ENCODE peak calls at places on chromosomes 3 and 15, in ten cellular contexts. Y is right lobe of liver, B is ovary, O is A549, M is adrenal gland, F is uterus, X is heart left ventricle, T is IMR-90, E is breast epithelium, H is Peyer's patch. Z is an unnamed sample.

GRCh38 chr15:31338879-31339557 is 12.4 kb downstream of the KLF13 start:
- DNase-seq in Y (peak; percentile 88), B (no peak), O (peak; percentile 58), M (peak; percentile 93), F (peak; percentile 53), X (peak; percentile 84), T (peak; percentile 79), E (peak; percentile 90), H (peak; percentile 57), Z (no peak)

GRCh38 chr15:72994778-72995177 is 57.5 kb upstream of the NEO1 start:
- DNase-seq in Y (no peak), B (peak; percentile 70), O (no peak), M (no peak), F (no peak), X (no peak), T (no peak), E (no peak), H (no peak), Z (no peak)

GRCh38 chr3:54433846-54434245 is 311.5 kb downstream of the CACNA2D3 start:
- DNase-seq in Y (no peak), B (no peak), O (peak; percentile 39), M (no peak), F (no peak), X (no peak), T (no peak), E (no peak), H (no peak), Z (no peak)

GRCh38 chr3:49378249-49378899 is 20.2 kb upstream of the GPX1 start:
- DNase-seq in Y (no peak), B (peak; percentile 40), O (no peak), M (no peak), F (peak; percentile 47), X (peak; percentile 24), T (peak; percentile 37), E (peak; percentile 69), H (no peak), Z (no peak)

GRCh38 chr3:155032918-155033317 is 47.2 kb upstream of the MME start:
- DNase-seq in Y (no peak), B (no peak), O (no peak), M (no peak), F (no peak), X (no peak), T (peak; percentile 57), E (no peak), H (no peak), Z (no peak)

GRCh38 chr3:126855374-126855773 is 127.5 kb upstream of the PLXNA1 start:
- DNase-seq in Y (no peak), B (no peak), O (no peak), M (no peak), F (no peak), X (no peak), T (no peak), E (no peak), H (no peak), Z (no peak)

GRCh38 chr3:148243609-148244008 is 454.1 kb upstream of the AGTR1 start:
- DNase-seq in Y (no peak), B (no peak), O (no peak), M (no peak), F (no peak), X (no peak), T (no peak), E (no peak), H (no peak), Z (no peak)

GRCh38 chr3:134636406-134636805 is 14.4 kb downstream of the KY start:
- DNase-seq in Y (no peak), B (no peak), O (no peak), M (peak; percentile 37), F (no peak), X (no peak), T (no peak), E (peak; percentile 13), H (no peak), Z (no peak)

GRCh38 chr3:113516115-113516505 is 1.2 kb upstream of the SPICE1 start:
- DNase-seq in Y (no peak), B (no peak), O (peak; percentile 72), M (no peak), F (no peak), X (no peak), T (no peak), E (no peak), H (no peak), Z (no peak)

GRCh38 chr3:154766765-154767503 is 313.2 kb upstream of the MME start:
- DNase-seq in Y (peak; percentile 47), B (no peak), O (no peak), M (no peak), F (no peak), X (no peak), T (no peak), E (no peak), H (no peak), Z (no peak)

GRCh38 chr3:98613616-98614015 is 20.2 kb upstream of the CPOX start:
- DNase-seq in Y (no peak), B (no peak), O (no peak), M (no peak), F (no peak), X (no peak), T (peak; percentile 29), E (no peak), H (no peak), Z (no peak)

GRCh38 chr3:126197854-126198584 is 17.6 kb upstream of the ALDH1L1 start:
- DNase-seq in Y (peak; percentile 77), B (peak; percentile 70), O (peak; percentile 72), M (peak; percentile 90), F (peak; percentile 67), X (peak; percentile 56), T (peak; percentile 60), E (peak; percentile 54), H (peak; percentile 50), Z (peak; percentile 44)

GRCh38 chr15:49815937-49816336 is 195.1 kb downstream of the DTWD1 start:
- DNase-seq in Y (no peak), B (no peak), O (no peak), M (no peak), F (peak; percentile 59), X (no peak), T (peak; percentile 76), E (no peak), H (no peak), Z (no peak)

GRCh38 chr15:79283252-79284048 is 928 bp downstream of the ANKRD34C start:
- DNase-seq in Y (peak; percentile 62), B (no peak), O (peak; percentile 24), M (peak; percentile 52), F (no peak), X (peak; percentile 45), T (peak; percentile 21), E (no peak), H (no peak), Z (no peak)

GRCh38 chr3:9422712-9423424 is 25.5 kb downstream of the SETD5 start:
- DNase-seq in Y (peak; percentile 54), B (peak; percentile 82), O (peak; percentile 90), M (peak; percentile 97), F (peak; percentile 79), X (peak; percentile 89), T (peak; percentile 98), E (peak; percentile 93), H (peak; percentile 28), Z (peak; percentile 36)
- TF ChIP-seq POLR2A in Y (peak; percentile 74), B (no peak), O (no peak), M (peak; percentile 82), F (no peak), X (no peak), T (peak; percentile 65), E (no peak), H (peak; percentile 35), Z (no peak)

GRCh38 chr15:44136991-44137477 is 58.0 kb downstream of the FRMD5 start:
- DNase-seq in Y (no peak), B (no peak), O (no peak), M (no peak), F (no peak), X (no peak), T (no peak), E (no peak), H (no peak), Z (no peak)

GRCh38 chr15:44132057-44132456 is 63.0 kb downstream of the FRMD5 start:
- DNase-seq in Y (no peak), B (no peak), O (no peak), M (no peak), F (no peak), X (no peak), T (no peak), E (no peak), H (no peak), Z (no peak)

GRCh38 chr15:44137750-44138149 is 57.3 kb downstream of the FRMD5 start:
- DNase-seq in Y (no peak), B (no peak), O (no peak), M (peak; percentile 67), F (no peak), X (no peak), T (peak; percentile 11), E (no peak), H (no peak), Z (no peak)
- TF ChIP-seq POLR2A in Y (no peak), B (no peak), O (no peak), M (no peak), F (no peak), X (no peak), T (no peak), E (no peak), H (no peak), Z (no peak)

DNA sequence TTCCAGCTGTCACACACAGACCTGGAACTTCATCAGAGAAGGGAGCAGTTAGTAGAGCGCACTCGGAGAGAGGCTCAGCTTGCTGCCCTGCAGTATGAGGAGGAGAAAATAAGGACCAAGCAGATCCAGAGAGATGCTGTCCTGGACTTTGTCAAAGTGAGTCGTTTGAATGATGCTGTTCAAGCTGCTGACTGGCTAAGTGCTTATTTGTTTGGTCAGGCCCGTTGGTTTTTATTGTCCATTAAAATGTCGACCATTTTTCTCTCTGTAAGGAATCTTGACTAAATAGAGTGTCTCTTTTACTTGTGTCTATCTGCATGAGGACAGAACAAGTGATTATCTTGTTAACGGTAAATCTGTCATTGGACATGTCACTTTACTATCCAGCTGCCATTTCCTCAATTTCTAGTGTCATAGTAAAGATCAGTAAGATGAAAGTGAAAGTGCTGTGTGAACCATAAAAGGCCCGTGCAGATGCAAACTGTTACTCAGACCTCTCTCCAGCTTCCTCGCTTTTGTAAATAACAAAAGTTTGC is 56.9 kb downstream of the LRCH3 start:
- DNase-seq in Y (no peak), B (no peak), O (no peak), M (no peak), F (no peak), X (no peak), T (peak; percentile 42), E (no peak), H (no peak), Z (no peak)
- TF ChIP-seq POLR2A in Y (no peak), B (no peak), O (no peak), M (no peak), F (no peak), X (no peak), T (no peak), E (no peak), H (no peak), Z (no peak)

DNA sequence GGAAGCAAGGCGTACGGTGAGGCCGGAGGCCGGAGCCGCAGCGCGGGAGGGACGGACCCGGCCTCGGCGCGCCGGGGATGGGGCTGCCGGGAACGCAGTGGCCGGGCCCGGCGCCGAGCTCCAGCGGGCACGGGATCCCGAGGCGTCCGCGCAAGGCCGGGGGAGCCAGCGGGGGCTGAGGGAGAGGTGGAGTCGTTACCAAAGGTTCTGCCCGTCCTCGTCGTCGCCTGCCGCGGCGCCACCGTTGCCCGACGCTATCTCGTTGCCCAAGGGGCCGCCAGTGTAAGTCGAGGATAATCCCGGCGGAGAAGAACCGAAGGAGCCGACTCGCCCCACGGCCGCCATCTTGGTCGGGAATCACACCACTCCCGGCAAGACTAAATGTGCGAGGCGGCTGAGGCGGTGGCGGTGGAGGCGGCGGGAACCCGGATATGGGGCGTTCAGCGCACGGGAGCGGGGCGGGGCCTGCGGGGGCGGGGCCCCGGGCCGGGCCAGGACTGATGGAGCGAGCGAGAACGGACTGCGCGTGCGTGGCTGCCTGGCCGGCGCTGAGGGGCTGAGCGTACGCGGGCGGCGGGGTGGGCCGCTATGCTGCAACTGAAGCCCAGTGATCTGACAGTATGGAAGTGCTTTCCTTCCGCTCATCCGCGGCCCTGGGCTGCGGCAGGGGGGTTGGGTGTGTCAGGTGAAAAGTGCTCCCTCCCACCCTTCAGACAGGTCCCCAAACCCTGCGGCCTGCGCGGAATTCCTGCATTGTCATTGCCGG is at the start of gene DYNC1LI1:
- DNase-seq in Y (peak; percentile 97), B (peak; percentile 96), O (peak; percentile 92), M (peak; percentile 96), F (peak; percentile 97), X (peak; percentile 98), T (peak; percentile 87), E (peak; percentile 91), H (peak; percentile 92), Z (peak; percentile 89)
- TF ChIP-seq POLR2A in Y (peak; percentile 73), B (peak; percentile 60), O (peak; percentile 80), M (peak; percentile 73), F (peak; percentile 56), X (peak; percentile 85), T (peak; percentile 93), E (no peak), H (peak; percentile 43), Z (peak; percentile 75)